ENCODE peak calls at places on chromosome 14, in seven cellular contexts. X, N, B, A, F, J and K are unnamed samples.

GRCh38 chr14:90703841-90704240 is 112.4 kb downstream of the TTC7B start:
- DNase-seq in X (no peak), N (no peak), B (no peak), A (no peak), F (no peak), J (no peak), K (no peak)

GRCh38 chr14:55500219-55500701 is 59.8 kb upstream of the TBPL2 start:
- DNase-seq in X (no peak), N (no peak), B (no peak), A (no peak), F (no peak), J (no peak), K (no peak)

GRCh38 chr14:100737526-100737925 is 10.8 kb downstream of the DLK1 start:
- DNase-seq in X (no peak), N (no peak), B (no peak), A (no peak), F (no peak), J (peak; percentile 56), K (no peak)

GRCh38 chr14:85387181-85387580 is 142.8 kb upstream of the FLRT2 start:
- DNase-seq in X (no peak), N (no peak), B (no peak), A (no peak), F (peak; percentile 6), J (no peak), K (no peak)

GRCh38 chr14:78983126-78983525 is 813.0 kb downstream of the NRXN3 start:
- DNase-seq in X (no peak), N (no peak), B (peak; percentile 15), A (no peak), F (no peak), J (no peak), K (no peak)

GRCh38 chr14:99729991-99730875 is 46.1 kb downstream of the CYP46A1 start:
- DNase-seq in X (no peak), N (peak; percentile 44), B (peak; percentile 82), A (peak; percentile 72), F (no peak), J (peak; percentile 61), K (no peak)

GRCh38 chr14:25007832-25008231 is 42.1 kb downstream of the STXBP6 start:
- DNase-seq in X (no peak), N (no peak), B (no peak), A (no peak), F (no peak), J (no peak), K (no peak)

GRCh38 chr14:34593740-34594375 is 36.1 kb downstream of the SNX6 start:
- DNase-seq in X (no peak), N (no peak), B (peak; percentile 50), A (no peak), F (no peak), J (no peak), K (no peak)

GRCh38 chr14:75989134-75989533 is 3.6 kb downstream of the IFT43 start:
- DNase-seq in X (no peak), N (no peak), B (no peak), A (no peak), F (no peak), J (no peak), K (no peak)

GRCh38 chr14:26286806-26287205 is 311.0 kb downstream of the NOVA1 start:
- DNase-seq in X (no peak), N (no peak), B (peak; percentile 12), A (no peak), F (peak; percentile 53), J (no peak), K (no peak)

GRCh38 chr14:26841920-26842741 is 244.3 kb upstream of the NOVA1 start:
- DNase-seq in X (no peak), N (no peak), B (peak; percentile 96), A (peak; percentile 37), F (peak; percentile 98), J (peak; percentile 72), K (peak; percentile 95)

GRCh38 chr14:54840798-54841197 is 61.8 kb downstream of the GCH1 start:
- DNase-seq in X (no peak), N (no peak), B (no peak), A (no peak), F (no peak), J (no peak), K (no peak)

GRCh38 chr14:94322648-94323570 is at the start of gene SERPINA6:
- DNase-seq in X (no peak), N (no peak), B (peak; percentile 72), A (no peak), F (no peak), J (no peak), K (peak; percentile 75)

GRCh38 chr14:94738786-94739185 is 31.1 kb downstream of the GSC start:
- DNase-seq in X (no peak), N (no peak), B (peak; percentile 8), A (no peak), F (no peak), J (no peak), K (no peak)

GRCh38 chr14:61188196-61188595 is 92.9 kb downstream of the TMEM30B start:
- DNase-seq in X (no peak), N (no peak), B (no peak), A (peak; percentile 62), F (no peak), J (no peak), K (no peak)

GRCh38 chr14:24817638-24818053 is 183.7 kb upstream of the GZMB start:
- DNase-seq in X (no peak), N (no peak), B (peak; percentile 66), A (no peak), F (no peak), J (no peak), K (no peak)

GRCh38 chr14:96805906-96806305 is 8.7 kb downstream of the VRK1 start:
- DNase-seq in X (no peak), N (no peak), B (no peak), A (no peak), F (no peak), J (no peak), K (no peak)

GRCh38 chr14:73720636-73721035 is 6.5 kb upstream of the PNMA1 start:
- DNase-seq in X (no peak), N (no peak), B (no peak), A (no peak), F (no peak), J (no peak), K (no peak)

GRCh38 chr14:55754471-55754870 is 174.5 kb downstream of the KTN1 start:
- DNase-seq in X (no peak), N (no peak), B (no peak), A (no peak), F (peak; percentile 58), J (no peak), K (no peak)

GRCh38 chr14:64841772-64842490 is 37.8 kb downstream of the SPTB start:
- DNase-seq in X (peak; percentile 19), N (no peak), B (no peak), A (peak; percentile 75), F (no peak), J (no peak), K (no peak)

GRCh38 chr14:68626386-68626785 is 166.5 kb downstream of the ZFP36L1 start:
- DNase-seq in X (no peak), N (no peak), B (no peak), A (peak; percentile 42), F (no peak), J (no peak), K (no peak)

GRCh38 chr14:68630081-68630571 is 162.7 kb downstream of the ZFP36L1 start:
- DNase-seq in X (no peak), N (no peak), B (no peak), A (no peak), F (no peak), J (peak; percentile 38), K (no peak)

GRCh38 chr14:68628605-68629310 is 164.1 kb downstream of the ZFP36L1 start:
- DNase-seq in X (no peak), N (peak; percentile 33), B (no peak), A (no peak), F (peak; percentile 40), J (peak; percentile 61), K (peak; percentile 41)

GRCh38 chr14:68627050-68627867 is 165.6 kb downstream of the ZFP36L1 start:
- DNase-seq in X (peak; percentile 43), N (no peak), B (no peak), A (no peak), F (no peak), J (no peak), K (peak; percentile 89)

DNA sequence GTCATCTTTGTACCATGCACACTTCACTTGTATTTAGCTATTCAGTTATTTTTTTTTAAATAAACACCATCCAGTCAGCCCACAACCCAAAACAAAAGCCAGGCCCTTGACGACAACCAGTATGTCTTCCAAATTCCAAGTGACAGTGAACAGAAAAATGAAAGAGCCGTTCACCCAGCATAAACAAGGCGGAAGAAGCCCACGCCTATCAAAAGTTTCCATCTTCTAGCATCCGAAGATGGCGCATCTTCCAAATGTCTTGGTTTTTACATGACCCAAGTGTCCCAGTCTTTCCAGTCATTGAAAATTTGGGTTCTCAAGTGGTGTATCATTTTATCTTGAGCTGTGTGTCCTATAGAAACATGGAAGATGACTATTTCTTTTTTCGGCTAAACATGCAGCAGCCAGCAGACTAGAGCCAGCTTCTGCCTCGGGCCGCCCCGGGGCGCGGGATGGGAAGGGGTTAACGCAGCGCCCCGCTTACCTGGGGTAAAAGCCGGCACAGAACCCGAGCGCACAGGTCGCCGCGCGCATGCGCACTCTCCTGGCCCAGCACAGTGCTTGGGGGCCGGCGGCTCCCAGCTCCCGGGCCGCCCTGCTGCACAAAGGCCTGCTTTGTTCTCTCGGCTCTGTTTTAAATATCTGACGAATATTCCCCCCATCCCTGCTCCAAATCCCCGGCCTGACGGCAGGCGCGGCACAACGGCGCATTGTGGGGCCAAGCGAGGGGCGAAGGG is 164.8 kb downstream of the ZFP36L1 start:
- DNase-seq in X (no peak), N (peak; percentile 43), B (no peak), A (no peak), F (peak; percentile 31), J (peak; percentile 55), K (no peak)
- H3K4me3 ChIP-seq in X (peak overlapping the region; percentile 53), N (peak overlapping the region; percentile 58), B (no peak overlapping the region), A (no peak overlapping the region), F (peak overlapping the region; percentile 27), J (no peak overlapping the region), K (no peak overlapping the region)

DNA sequence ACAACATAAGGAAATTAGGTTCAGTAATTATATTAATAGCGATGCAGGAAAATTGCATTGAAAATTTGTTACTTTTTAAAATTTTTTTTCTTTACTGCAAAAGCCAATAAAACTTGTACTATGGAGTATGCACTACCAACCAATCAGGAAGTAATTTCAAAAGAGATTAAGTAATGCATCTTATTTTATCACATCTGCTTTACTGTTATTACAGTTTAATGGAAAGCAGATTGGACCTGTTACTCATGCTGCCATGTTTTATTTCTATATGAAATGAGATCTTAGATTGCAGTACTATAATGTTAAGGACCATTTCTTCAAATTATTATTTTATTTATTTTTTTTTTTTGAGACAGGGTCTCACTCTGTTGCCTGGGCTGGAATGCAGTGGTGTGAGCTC is 1.7 kb upstream of the STRN3 start:
- DNase-seq in X (no peak), N (no peak), B (no peak), A (no peak), F (no peak), J (no peak), K (no peak)
- H3K4me3 ChIP-seq in X (peak overlapping the region; percentile 99), N (no peak overlapping the region), B (no peak overlapping the region), A (peak overlapping the region; percentile 98), F (no peak overlapping the region), J (peak overlapping the region; percentile 81), K (no peak overlapping the region)

GRCh38 chr14:49105512-49105911 is 480.7 kb downstream of the RPS29 start:
- DNase-seq in X (no peak), N (no peak), B (no peak), A (no peak), F (no peak), J (no peak), K (no peak)
- H3K4me3 ChIP-seq in X (no peak overlapping the region), N (no peak overlapping the region), B (no peak overlapping the region), A (no peak overlapping the region), F (no peak overlapping the region), J (no peak overlapping the region), K (no peak overlapping the region)

GRCh38 chr14:37618498-37619041 is 23.1 kb downstream of the TTC6 start:
- DNase-seq in X (no peak), N (no peak), B (no peak), A (no peak), F (no peak), J (no peak), K (no peak)
- H3K4me3 ChIP-seq in X (no peak overlapping the region), N (no peak overlapping the region), B (no peak overlapping the region), A (no peak overlapping the region), F (no peak overlapping the region), J (no peak overlapping the region), K (no peak overlapping the region)